ENCODE peak calls at places on chromosomes 16 and 17, in ten cellular contexts. R, O, P, G, J, D, C, E, M and H are unnamed samples. For H3K4me1, the result is how much of the 10 kb centered on the place peaks cover.

GRCh38 chr16:50740747-50741146 is 1.1 kb upstream of the CYLD start:
- DNase-seq in R (no peak), G (peak), P (no peak), J (no peak), C (peak), O (no peak), E (peak), D (no peak), M (no peak), H (no peak)

GRCh38 chr17:70797166-70797565 is 627.8 kb downstream of the KCNJ2 start:
- DNase-seq in M (no peak), J (no peak), C (no peak), D (peak), R (no peak), O (no peak), P (no peak), E (no peak), G (no peak), H (no peak)

GRCh38 chr16:16033208-16033717 is 83.8 kb downstream of the ABCC1 start:
- DNase-seq in C (no peak), D (no peak), P (no peak), E (no peak), J (no peak), O (no peak), M (no peak), G (no peak), R (no peak), H (no peak)

GRCh38 chr17:7572588-7573323 is 6.7 kb upstream of the CD68 start:
- DNase-seq in M (peak), C (peak), O (peak), E (peak), G (peak), D (peak), J (peak), R (peak), P (peak), H (peak)

GRCh38 chr17:40415390-40415789 is 2.3 kb downstream of the TOP2A start:
- DNase-seq in E (peak), P (no peak), M (peak), O (no peak), G (peak), C (peak), R (peak), J (no peak), D (no peak), H (peak)

GRCh38 chr17:66091440-66092080 is 100.4 kb downstream of the CEP112 start:
- DNase-seq in E (no peak), O (no peak), G (no peak), R (no peak), D (no peak), J (no peak), C (no peak), M (no peak), P (no peak), H (no peak)

GRCh38 chr17:9905902-9906301 is 831 bp upstream of the RCVRN start:
- DNase-seq in R (no peak), P (peak), J (peak), G (no peak), C (peak), M (peak), E (no peak), O (peak), D (no peak), H (peak)

GRCh38 chr16:15954814-15955151 is 5.4 kb downstream of the ABCC1 start:
- DNase-seq in E (peak), P (no peak), R (no peak), C (peak), D (no peak), M (no peak), G (no peak), O (no peak), J (no peak), H (no peak)

GRCh38 chr16:67561824-67562525 is 351 bp upstream of the CTCF start:
- DNase-seq in P (peak), M (peak), O (peak), D (peak), C (peak), R (peak), J (peak), E (peak), G (peak), H (peak)

GRCh38 chr17:50346313-50347086 is 574 bp downstream of the XYLT2 start:
- DNase-seq in E (no peak), P (peak), O (peak), D (no peak), J (peak), C (peak), R (peak), G (peak), M (peak), H (peak)

DNA sequence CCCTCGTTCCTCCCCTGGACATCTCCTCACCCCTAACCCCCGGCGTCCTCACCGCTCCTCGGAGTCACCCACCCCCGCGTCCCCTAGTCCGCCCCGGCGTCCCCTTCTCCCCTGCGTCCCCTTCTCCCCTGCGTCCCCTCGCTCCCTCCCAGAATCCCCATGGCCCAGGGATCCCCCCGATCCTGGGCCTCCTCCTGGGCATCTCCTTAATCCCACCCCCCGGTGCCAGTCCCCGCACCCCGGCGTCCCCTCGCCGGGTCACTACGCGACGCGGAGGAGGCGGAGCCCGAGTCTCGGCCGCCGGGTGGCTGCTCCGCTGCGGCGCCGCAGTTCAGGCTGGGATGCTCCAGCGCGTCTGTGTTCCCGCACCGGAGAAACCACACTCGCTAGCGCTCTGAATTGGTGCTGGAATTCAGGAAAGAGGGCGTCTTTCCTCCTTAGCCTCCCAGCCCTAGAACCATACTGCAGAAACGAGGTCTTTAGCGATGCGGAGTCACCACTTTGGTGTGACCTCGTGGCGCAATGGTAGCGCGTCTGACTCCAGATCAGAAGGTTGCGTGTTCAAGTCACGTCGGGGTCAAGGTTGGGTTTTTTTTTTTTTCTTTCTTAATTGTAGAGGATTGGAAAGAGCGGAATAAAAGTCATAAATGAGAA is 25.9 kb upstream of the SLC47A1 start:
- DNase-seq in G (peak), M (peak), O (peak), E (peak), C (peak), R (peak), D (peak), P (peak), J (peak), H (peak)
- TF ChIP-seq EZH2 in G (no peak), M (no peak), O (no peak), E (no peak), C (no peak), R (no peak), D (no peak), P (no peak), J (no peak), H (no peak)

DNA sequence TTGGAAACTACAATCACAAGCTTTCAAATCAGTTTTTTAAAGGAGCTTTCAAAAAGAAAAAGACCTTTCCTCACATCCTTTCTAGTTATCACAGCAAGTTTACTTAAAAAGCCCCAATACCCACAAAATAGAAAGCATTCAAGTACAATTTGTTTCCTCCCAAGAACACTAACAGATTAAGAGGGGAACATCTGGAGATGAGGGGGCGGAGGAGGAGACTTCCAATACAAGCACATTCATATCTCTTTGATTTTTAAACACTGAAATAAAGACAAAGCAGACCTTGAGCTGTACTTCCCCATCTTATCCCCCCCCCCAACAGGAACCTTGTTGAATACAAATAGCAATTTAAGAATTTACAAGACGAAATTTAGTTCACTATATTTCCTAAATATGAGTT is 2.0 kb downstream of the YWHAE start:
- DNase-seq in D (peak), C (peak), R (no peak), M (no peak), J (no peak), P (no peak), G (no peak), O (peak), E (no peak), H (no peak)
- H3K4me1 ChIP-seq in D (under half), C (under half), R (under half), M (under half), J (under half), P (half or more), G (under half), O (under half), E (under half), H (under half)

GRCh38 chr17:72117748-72118587 is 2.9 kb upstream of the SOX9 start:
- DNase-seq in E (no peak), P (peak), C (peak), J (peak), O (no peak), G (peak), M (no peak), R (no peak), D (no peak), H (peak)

GRCh38 chr17:72118588-72119279 is 2.1 kb upstream of the SOX9 start:
- DNase-seq in M (peak), R (peak), J (peak), P (peak), E (peak), O (peak), G (peak), C (peak), D (peak), H (peak)

GRCh38 chr17:72115789-72116520 is 4.9 kb upstream of the SOX9 start:
- DNase-seq in D (no peak), R (no peak), P (no peak), G (peak), M (no peak), J (peak), O (no peak), E (no peak), C (no peak), H (peak)

GRCh38 chr17:72117470-72117747 is 3.4 kb upstream of the SOX9 start:
- DNase-seq in J (no peak), D (no peak), R (no peak), E (no peak), P (no peak), G (no peak), C (no peak), O (no peak), M (no peak), H (no peak)

DNA sequence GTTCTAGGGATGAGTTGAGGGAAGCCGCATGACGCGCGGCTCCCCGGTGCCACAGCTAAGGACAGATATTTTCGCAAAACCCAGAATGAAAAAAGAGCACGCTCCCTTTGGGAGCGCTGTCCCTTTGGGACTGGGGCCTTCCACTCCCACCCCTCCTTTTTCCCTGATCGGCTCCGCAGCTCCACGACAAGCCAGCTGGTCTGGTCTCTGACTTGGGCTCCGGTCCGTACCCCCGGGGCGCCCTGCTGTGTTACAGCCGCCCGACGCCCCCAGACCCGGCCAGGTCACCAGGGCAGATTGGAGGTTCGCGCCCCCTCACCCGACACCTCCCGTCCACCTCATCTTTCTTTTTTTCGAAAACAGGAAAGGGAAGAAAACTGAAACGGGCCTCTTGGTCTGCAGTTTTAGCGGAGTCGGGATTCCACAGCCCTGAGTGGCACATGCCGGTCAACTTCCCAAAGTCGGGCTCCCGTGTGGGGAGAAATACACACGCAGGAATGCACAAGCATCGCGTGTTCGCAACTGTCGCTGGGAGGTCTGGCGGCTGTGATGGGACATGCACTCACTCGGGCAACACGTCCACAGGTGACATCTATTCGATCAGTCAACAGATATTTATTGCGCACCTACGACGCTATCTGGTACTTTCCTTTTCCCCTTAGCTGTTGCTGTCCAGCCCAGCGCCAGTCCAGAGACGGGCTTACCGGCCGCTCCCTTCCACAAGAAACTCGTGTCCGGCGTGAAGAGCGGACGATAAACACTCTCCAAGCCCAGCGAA is 3.9 kb upstream of the SOX9 start:
- DNase-seq in P (no peak), M (no peak), J (no peak), D (no peak), G (peak), O (no peak), C (no peak), E (peak), R (no peak), H (peak)
- TF ChIP-seq EZH2 in P (no peak), M (no peak), J (peak), D (peak), G (no peak), O (no peak), C (no peak), E (peak), R (no peak), H (peak)

DNA sequence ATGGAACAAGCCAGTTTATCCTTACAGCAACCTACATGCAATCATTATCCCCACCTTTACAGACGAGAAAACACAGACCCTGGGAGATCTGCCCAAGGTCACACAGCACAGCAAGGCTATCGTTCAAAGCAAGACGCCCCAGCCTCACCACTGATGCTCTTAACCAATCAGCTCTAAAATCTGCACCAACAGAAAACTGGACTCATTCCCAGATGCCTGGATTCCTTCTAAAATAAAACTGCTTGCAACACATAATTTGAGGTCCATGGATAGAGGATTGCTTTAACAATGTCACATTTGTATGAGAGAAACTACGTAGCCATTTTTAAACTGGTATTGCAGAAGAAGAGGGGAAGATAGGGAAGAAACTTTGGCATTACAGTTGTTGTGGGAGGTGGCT is 6.8 kb downstream of the COTL1 start:
- DNase-seq in R (no peak), P (no peak), M (no peak), E (peak), O (no peak), J (no peak), C (no peak), D (no peak), G (no peak), H (no peak)
- H3K4me1 ChIP-seq in R (under half), P (under half), M (under half), E (under half), O (under half), J (under half), C (under half), D (under half), G (under half), H (under half)

GRCh38 chr16:86504315-86505184 is 5.8 kb upstream of the FOXF1 start:
- DNase-seq in D (no peak), E (no peak), R (no peak), G (no peak), J (no peak), M (no peak), P (no peak), O (no peak), C (no peak), H (no peak)
- TF ChIP-seq EZH2 in D (no peak), E (no peak), R (no peak), G (peak), J (peak), M (no peak), P (no peak), O (no peak), C (peak), H (peak)